ENCODE peak calls at places on chromosome 5, in seven cellular contexts. One of them, this sample, is unnamed.

GRCh38 chr5:167050568-167051214 is 1240.8 kb upstream of the WWC1 start:
- DNase-seq in stomach: no peak
- DNase-seq in adrenal gland: no peak
- DNase-seq in transverse colon: no peak
- DNase-seq in spleen: no peak
- DNase-seq in heart left ventricle: no peak
- DNase-seq in uterus: no peak
- DNase-seq in this sample: no peak

GRCh38 chr5:148858106-148858505 is 31.7 kb downstream of the ADRB2 start:
- DNase-seq in stomach: no peak
- DNase-seq in adrenal gland: no peak
- DNase-seq in transverse colon: no peak
- DNase-seq in spleen: no peak
- DNase-seq in heart left ventricle: no peak
- DNase-seq in uterus: no peak
- DNase-seq in this sample: no peak

GRCh38 chr5:152462021-152462721 is 57.1 kb upstream of the NMUR2 start:
- DNase-seq in stomach: no peak
- DNase-seq in adrenal gland: no peak
- DNase-seq in transverse colon: no peak
- DNase-seq in spleen: no peak
- DNase-seq in heart left ventricle: no peak
- DNase-seq in uterus: no peak
- DNase-seq in this sample: no peak

GRCh38 chr5:143402464-143403356 is 776 bp downstream of the NR3C1 start:
- DNase-seq in stomach: peak
- DNase-seq in adrenal gland: peak
- DNase-seq in transverse colon: peak
- DNase-seq in spleen: peak
- DNase-seq in heart left ventricle: peak
- DNase-seq in uterus: peak
- DNase-seq in this sample: no peak

GRCh38 chr5:3845249-3845648 is 249.6 kb downstream of the IRX1 start:
- DNase-seq in stomach: no peak
- DNase-seq in adrenal gland: no peak
- DNase-seq in transverse colon: no peak
- DNase-seq in spleen: no peak
- DNase-seq in heart left ventricle: no peak
- DNase-seq in uterus: no peak
- DNase-seq in this sample: no peak

GRCh38 chr5:98308960-98309359 is 464.5 kb upstream of the RGMB start:
- DNase-seq in stomach: no peak
- DNase-seq in adrenal gland: no peak
- DNase-seq in transverse colon: no peak
- DNase-seq in spleen: no peak
- DNase-seq in heart left ventricle: no peak
- DNase-seq in uterus: no peak
- DNase-seq in this sample: no peak

GRCh38 chr5:39783756-39784421 is 359.1 kb upstream of the DAB2 start:
- DNase-seq in stomach: no peak
- DNase-seq in adrenal gland: no peak
- DNase-seq in transverse colon: no peak
- DNase-seq in spleen: no peak
- DNase-seq in heart left ventricle: no peak
- DNase-seq in uterus: no peak
- DNase-seq in this sample: no peak

GRCh38 chr5:154972476-154973080 is 31.7 kb downstream of the MRPL22 start:
- DNase-seq in stomach: no peak
- DNase-seq in adrenal gland: peak
- DNase-seq in transverse colon: no peak
- DNase-seq in spleen: no peak
- DNase-seq in heart left ventricle: peak
- DNase-seq in uterus: no peak
- DNase-seq in this sample: no peak

GRCh38 chr5:60410427-60410826 is 289.5 kb downstream of the DEPDC1B start:
- DNase-seq in stomach: no peak
- DNase-seq in adrenal gland: no peak
- DNase-seq in transverse colon: no peak
- DNase-seq in spleen: no peak
- DNase-seq in heart left ventricle: no peak
- DNase-seq in uterus: no peak
- DNase-seq in this sample: no peak

GRCh38 chr5:140806834-140807775 is at the start of gene PCDHA4:
- DNase-seq in stomach: no peak
- DNase-seq in adrenal gland: no peak
- DNase-seq in transverse colon: peak
- DNase-seq in spleen: no peak
- DNase-seq in heart left ventricle: no peak
- DNase-seq in uterus: peak
- DNase-seq in this sample: no peak

GRCh38 chr5:174608631-174609097 is 115.7 kb upstream of the MSX2 start:
- DNase-seq in stomach: peak
- DNase-seq in adrenal gland: peak
- DNase-seq in transverse colon: peak
- DNase-seq in spleen: peak
- DNase-seq in heart left ventricle: no peak
- DNase-seq in uterus: peak
- DNase-seq in this sample: peak

GRCh38 chr5:178590924-178591423 is 781 bp upstream of the COL23A1 start:
- DNase-seq in stomach: no peak
- DNase-seq in adrenal gland: no peak
- DNase-seq in transverse colon: no peak
- DNase-seq in spleen: no peak
- DNase-seq in heart left ventricle: no peak
- DNase-seq in uterus: no peak
- DNase-seq in this sample: no peak

GRCh38 chr5:1948663-1949191 is 66.0 kb upstream of the IRX4 start:
- DNase-seq in stomach: no peak
- DNase-seq in adrenal gland: no peak
- DNase-seq in transverse colon: no peak
- DNase-seq in spleen: no peak
- DNase-seq in heart left ventricle: peak
- DNase-seq in uterus: peak
- DNase-seq in this sample: no peak

GRCh38 chr5:179196420-179197079 is 136.4 kb downstream of the ZNF354C start:
- DNase-seq in stomach: no peak
- DNase-seq in adrenal gland: no peak
- DNase-seq in transverse colon: no peak
- DNase-seq in spleen: peak
- DNase-seq in heart left ventricle: no peak
- DNase-seq in uterus: no peak
- DNase-seq in this sample: no peak

GRCh38 chr5:131436081-131436480 is 172.2 kb downstream of the CDC42SE2 start:
- DNase-seq in stomach: no peak
- DNase-seq in adrenal gland: no peak
- DNase-seq in transverse colon: no peak
- DNase-seq in spleen: no peak
- DNase-seq in heart left ventricle: no peak
- DNase-seq in uterus: no peak
- DNase-seq in this sample: no peak

GRCh38 chr5:10563940-10564837 is at the start of gene ANKRD33B:
- DNase-seq in stomach: peak
- DNase-seq in adrenal gland: no peak
- DNase-seq in transverse colon: peak
- DNase-seq in spleen: peak
- DNase-seq in heart left ventricle: peak
- DNase-seq in uterus: peak
- DNase-seq in this sample: peak

GRCh38 chr5:138275379-138275782 is 960 bp upstream of the GFRA3 start:
- DNase-seq in stomach: no peak
- DNase-seq in adrenal gland: no peak
- DNase-seq in transverse colon: no peak
- DNase-seq in spleen: no peak
- DNase-seq in heart left ventricle: no peak
- DNase-seq in uterus: no peak
- DNase-seq in this sample: no peak

GRCh38 chr5:148403344-148403743 is 19.6 kb downstream of the FBXO38 start:
- DNase-seq in stomach: no peak
- DNase-seq in adrenal gland: no peak
- DNase-seq in transverse colon: no peak
- DNase-seq in spleen: no peak
- DNase-seq in heart left ventricle: no peak
- DNase-seq in uterus: no peak
- DNase-seq in this sample: no peak

GRCh38 chr5:167512111-167512510 is 779.3 kb upstream of the WWC1 start:
- DNase-seq in stomach: no peak
- DNase-seq in adrenal gland: no peak
- DNase-seq in transverse colon: no peak
- DNase-seq in spleen: no peak
- DNase-seq in heart left ventricle: no peak
- DNase-seq in uterus: no peak
- DNase-seq in this sample: no peak

DNA sequence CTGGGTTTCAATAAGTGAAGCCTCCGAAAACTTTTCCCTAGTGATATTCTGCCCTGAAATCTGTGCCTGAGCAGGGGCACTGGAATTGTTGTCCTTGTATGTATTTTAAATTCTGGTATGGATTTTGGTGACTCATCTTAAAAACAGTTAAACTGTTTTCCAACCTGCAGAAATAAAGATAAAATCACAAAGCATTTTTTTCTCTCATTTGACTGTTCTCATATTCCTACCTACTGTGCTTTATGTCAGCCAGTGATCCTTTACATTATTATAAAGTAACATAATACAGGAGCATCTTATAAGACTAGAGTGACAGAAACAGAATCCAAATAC is 10.9 kb upstream of the TAF11L2 start:
- DNase-seq in stomach: no peak
- DNase-seq in adrenal gland: no peak
- DNase-seq in transverse colon: no peak
- DNase-seq in spleen: no peak
- DNase-seq in heart left ventricle: no peak
- DNase-seq in uterus: no peak
- DNase-seq in this sample: no peak
- TF ChIP-seq POLR2A in stomach: no peak
- TF ChIP-seq POLR2A in adrenal gland: no peak
- TF ChIP-seq POLR2A in transverse colon: no peak
- TF ChIP-seq POLR2A in spleen: no peak
- TF ChIP-seq POLR2A in heart left ventricle: no peak
- TF ChIP-seq POLR2A in uterus: no peak
- TF ChIP-seq POLR2A in this sample: no peak

GRCh38 chr5:110851357-110851756 is 112.5 kb downstream of the SLC25A46 start:
- DNase-seq in stomach: no peak
- DNase-seq in adrenal gland: no peak
- DNase-seq in transverse colon: no peak
- DNase-seq in spleen: no peak
- DNase-seq in heart left ventricle: no peak
- DNase-seq in uterus: no peak
- DNase-seq in this sample: no peak

GRCh38 chr5:110844251-110844650 is 105.4 kb downstream of the SLC25A46 start:
- DNase-seq in stomach: no peak
- DNase-seq in adrenal gland: no peak
- DNase-seq in transverse colon: no peak
- DNase-seq in spleen: no peak
- DNase-seq in heart left ventricle: no peak
- DNase-seq in uterus: no peak
- DNase-seq in this sample: no peak

GRCh38 chr5:110852053-110852452 is 113.2 kb downstream of the SLC25A46 start:
- DNase-seq in stomach: no peak
- DNase-seq in adrenal gland: no peak
- DNase-seq in transverse colon: no peak
- DNase-seq in spleen: no peak
- DNase-seq in heart left ventricle: no peak
- DNase-seq in uterus: no peak
- DNase-seq in this sample: no peak

GRCh38 chr5:110842948-110843347 is 104.1 kb downstream of the SLC25A46 start:
- DNase-seq in stomach: no peak
- DNase-seq in adrenal gland: no peak
- DNase-seq in transverse colon: no peak
- DNase-seq in spleen: no peak
- DNase-seq in heart left ventricle: no peak
- DNase-seq in uterus: no peak
- DNase-seq in this sample: no peak

DNA sequence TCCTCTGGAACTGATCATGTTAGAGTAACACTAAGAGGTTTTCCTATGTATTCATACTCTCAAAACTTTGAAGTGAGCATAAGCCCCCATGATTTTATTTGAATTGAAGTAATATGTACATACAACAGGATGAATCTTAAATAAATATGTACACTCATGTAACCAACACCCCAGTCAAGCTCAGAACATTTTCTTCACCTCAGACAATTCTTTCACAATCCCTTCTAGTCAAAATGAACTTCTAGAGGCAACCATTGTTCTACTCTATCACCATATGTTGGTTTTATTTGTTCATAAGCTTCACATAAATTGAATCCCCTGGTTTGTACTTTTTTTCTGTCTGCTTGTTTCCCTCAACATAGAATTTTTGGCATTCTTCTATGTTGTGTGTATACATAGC is 107.8 kb downstream of the SLC25A46 start:
- DNase-seq in stomach: no peak
- DNase-seq in adrenal gland: no peak
- DNase-seq in transverse colon: no peak
- DNase-seq in spleen: no peak
- DNase-seq in heart left ventricle: no peak
- DNase-seq in uterus: no peak
- DNase-seq in this sample: no peak
- TF ChIP-seq POLR2A in stomach: no peak
- TF ChIP-seq POLR2A in adrenal gland: no peak
- TF ChIP-seq POLR2A in transverse colon: no peak
- TF ChIP-seq POLR2A in spleen: no peak
- TF ChIP-seq POLR2A in heart left ventricle: no peak
- TF ChIP-seq POLR2A in uterus: no peak
- TF ChIP-seq POLR2A in this sample: no peak

GRCh38 chr5:77095189-77095588 is 8.1 kb upstream of the ZBED3 start:
- DNase-seq in stomach: no peak
- DNase-seq in adrenal gland: no peak
- DNase-seq in transverse colon: no peak
- DNase-seq in spleen: no peak
- DNase-seq in heart left ventricle: no peak
- DNase-seq in uterus: no peak
- DNase-seq in this sample: no peak
- TF ChIP-seq POLR2A in stomach: no peak
- TF ChIP-seq POLR2A in adrenal gland: no peak
- TF ChIP-seq POLR2A in transverse colon: no peak
- TF ChIP-seq POLR2A in spleen: no peak
- TF ChIP-seq POLR2A in heart left ventricle: no peak
- TF ChIP-seq POLR2A in uterus: no peak
- TF ChIP-seq POLR2A in this sample: no peak

DNA sequence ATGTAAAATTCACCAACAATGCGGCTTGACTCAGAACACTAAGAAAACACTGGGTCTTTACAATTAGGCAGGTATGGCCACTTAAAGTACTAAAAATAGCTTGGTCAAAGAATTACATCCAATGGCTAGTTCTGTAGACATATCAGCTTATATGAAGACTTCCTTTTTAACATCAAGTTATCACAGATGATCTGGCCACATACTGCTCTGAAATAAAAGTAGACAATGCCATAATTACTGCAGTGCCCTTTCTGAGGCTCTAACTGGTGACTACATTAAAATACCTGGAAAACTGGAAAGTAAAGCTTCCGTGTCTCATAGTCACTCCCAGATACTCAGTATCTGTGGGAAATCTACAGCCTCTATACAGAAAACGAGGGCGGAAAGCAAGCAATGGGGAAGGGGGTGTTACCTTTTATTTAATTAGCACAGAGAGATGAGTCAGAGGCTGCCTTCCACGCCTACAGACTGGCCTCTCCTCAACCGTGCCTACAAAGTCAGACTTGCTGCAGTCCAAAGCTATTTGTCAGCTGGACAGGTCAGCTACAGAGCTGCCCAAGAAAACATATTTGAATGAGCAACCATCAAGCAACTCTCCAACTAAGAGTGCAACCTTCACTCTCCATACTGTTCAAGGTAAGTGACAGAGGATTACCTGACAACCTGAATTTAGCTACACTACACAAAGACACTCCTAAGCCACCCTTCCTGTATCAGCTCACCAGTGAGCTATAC is 8.7 kb downstream of the SERINC5 start:
- DNase-seq in stomach: peak
- DNase-seq in adrenal gland: peak
- DNase-seq in transverse colon: peak
- DNase-seq in spleen: no peak
- DNase-seq in heart left ventricle: peak
- DNase-seq in uterus: peak
- DNase-seq in this sample: peak
- TF ChIP-seq POLR2A in stomach: no peak
- TF ChIP-seq POLR2A in adrenal gland: no peak
- TF ChIP-seq POLR2A in transverse colon: peak
- TF ChIP-seq POLR2A in spleen: no peak
- TF ChIP-seq POLR2A in heart left ventricle: no peak
- TF ChIP-seq POLR2A in uterus: no peak
- TF ChIP-seq POLR2A in this sample: peak

This sample was measured in H54.